ENCODE peak calls at places on chromosomes 1 and 21, in ten cellular contexts. M, X, G, F, B, Z, O, I, Q and J are unnamed samples.
A peak's percentile ranks its signal among the peaks of the same experiment; 100 is the strongest.

GRCh38 chr1:37752583-37753471 is 12.1 kb downstream of the EPHA10 start:
- DNase-seq in M (no peak), X (no peak), G (no peak), F (no peak), B (peak; percentile 75), Z (no peak), O (no peak), I (no peak), Q (no peak), J (peak; percentile 27)

GRCh38 chr1:168387781-168388760 is 107.4 kb downstream of the TBX19 start:
- DNase-seq in M (no peak), X (no peak), G (no peak), F (no peak), B (no peak), Z (no peak), O (no peak), I (no peak), Q (no peak), J (no peak)

GRCh38 chr1:73593804-73594203 is 604.2 kb downstream of the LRRIQ3 start:
- DNase-seq in M (no peak), X (no peak), G (no peak), F (no peak), B (no peak), Z (no peak), O (no peak), I (no peak), Q (peak; percentile 21), J (no peak)

GRCh38 chr1:41447995-41448770 is 36.3 kb downstream of the EDN2 start:
- DNase-seq in M (no peak), X (no peak), G (no peak), F (peak; percentile 9), B (no peak), Z (no peak), O (no peak), I (no peak), Q (no peak), J (peak; percentile 10)

GRCh38 chr1:15167386-15167785 is 13.8 kb downstream of the TMEM51 start:
- DNase-seq in M (no peak), X (no peak), G (no peak), F (no peak), B (no peak), Z (no peak), O (no peak), I (peak; percentile 57), Q (peak; percentile 57), J (no peak)

GRCh38 chr1:200238311-200238710 is 171.5 kb downstream of the ZNF281 start:
- DNase-seq in M (no peak), X (no peak), G (no peak), F (no peak), B (no peak), Z (peak; percentile 59), O (no peak), I (no peak), Q (no peak), J (no peak)

GRCh38 chr1:207806531-207807394 is 54.9 kb downstream of the CD46 start:
- DNase-seq in M (no peak), X (no peak), G (no peak), F (peak; percentile 61), B (no peak), Z (peak; percentile 43), O (no peak), I (no peak), Q (peak; percentile 79), J (no peak)

GRCh38 chr1:98940680-98941079 is 64.0 kb downstream of the PLPPR5 start:
- DNase-seq in M (no peak), X (peak; percentile 48), G (no peak), F (peak; percentile 76), B (no peak), Z (peak; percentile 91), O (no peak), I (peak; percentile 33), Q (peak; percentile 71), J (no peak)

GRCh38 chr1:51535006-51535592 is 16.0 kb upstream of the EPS15 start:
- DNase-seq in M (no peak), X (peak; percentile 91), G (peak; percentile 68), F (peak; percentile 78), B (peak; percentile 53), Z (peak; percentile 78), O (peak; percentile 18), I (peak; percentile 29), Q (peak; percentile 45), J (no peak)

GRCh38 chr1:19643113-19643512 is 998 bp upstream of the NBL1 start:
- DNase-seq in M (no peak), X (no peak), G (no peak), F (peak; percentile 39), B (peak; percentile 57), Z (peak; percentile 47), O (no peak), I (no peak), Q (peak; percentile 89), J (peak; percentile 55)

GRCh38 chr1:19605884-19606442 is 38.1 kb upstream of the NBL1 start:
- DNase-seq in M (no peak), X (no peak), G (no peak), F (peak; percentile 10), B (no peak), Z (peak; percentile 48), O (no peak), I (no peak), Q (no peak), J (no peak)

GRCh38 chr1:67004176-67004575 is 49.8 kb downstream of the SLC35D1 start:
- DNase-seq in M (no peak), X (no peak), G (no peak), F (no peak), B (no peak), Z (no peak), O (no peak), I (no peak), Q (no peak), J (no peak)

GRCh38 chr1:207904377-207904902 is 6.5 kb downstream of the CD34 start:
- DNase-seq in M (no peak), X (no peak), G (no peak), F (no peak), B (no peak), Z (no peak), O (no peak), I (no peak), Q (no peak), J (no peak)

GRCh38 chr1:242468749-242469148 is 55.7 kb downstream of the PLD5 start:
- DNase-seq in M (no peak), X (no peak), G (no peak), F (no peak), B (peak; percentile 71), Z (peak; percentile 52), O (no peak), I (no peak), Q (peak; percentile 32), J (no peak)

GRCh38 chr1:162973381-162973795 is 95.8 kb upstream of the RGS4 start:
- DNase-seq in M (no peak), X (peak; percentile 95), G (no peak), F (peak; percentile 91), B (no peak), Z (peak; percentile 86), O (no peak), I (no peak), Q (peak; percentile 73), J (no peak)

GRCh38 chr21:32206631-32207030 is 72.2 kb downstream of the MIS18A start:
- DNase-seq in M (no peak), X (no peak), G (no peak), F (no peak), B (no peak), Z (no peak), O (no peak), I (no peak), Q (no peak), J (no peak)

GRCh38 chr1:151720190-151720953 is 950 bp upstream of the RIIAD1 start:
- DNase-seq in M (no peak), X (peak; percentile 39), G (no peak), F (peak; percentile 29), B (no peak), Z (no peak), O (no peak), I (no peak), Q (no peak), J (no peak)

GRCh38 chr1:45685308-45686080 is 839 bp downstream of the GPBP1L1 start:
- DNase-seq in M (no peak), X (peak; percentile 31), G (no peak), F (no peak), B (peak; percentile 7), Z (peak; percentile 16), O (no peak), I (no peak), Q (peak; percentile 32), J (no peak)
- TF ChIP-seq CTCF in M (no peak), X (no peak), G (no peak), F (no peak), B (no peak), Z (no peak), O (no peak), I (no peak), Q (no peak), J (no peak)

GRCh38 chr1:65527672-65528071 is 107.2 kb downstream of the LEPR start:
- DNase-seq in M (no peak), X (peak; percentile 44), G (no peak), F (peak; percentile 73), B (no peak), Z (no peak), O (no peak), I (no peak), Q (no peak), J (no peak)
- H3K4me3 ChIP-seq in M (no peak overlapping the region), X (peak overlapping the region; percentile 18), G (peak overlapping the region; percentile 48), F (peak overlapping the region; percentile 42), B (no peak overlapping the region), Z (no peak overlapping the region), O (peak overlapping the region; percentile 75), I (no peak overlapping the region), Q (no peak overlapping the region), J (no peak overlapping the region)

GRCh38 chr1:202286622-202287097 is 55.1 kb downstream of the UBE2T start:
- DNase-seq in M (no peak), X (peak; percentile 22), G (peak; percentile 28), F (peak; percentile 79), B (no peak), Z (peak; percentile 63), O (peak; percentile 38), I (no peak), Q (no peak), J (peak; percentile 22)
- TF ChIP-seq CTCF in M (no peak), X (no peak), G (no peak), F (no peak), B (no peak), Z (no peak), O (no peak), I (no peak), Q (no peak), J (no peak)

GRCh38 chr1:184462990-184463389 is 76.2 kb downstream of the C1orf21 start:
- DNase-seq in M (no peak), X (no peak), G (no peak), F (no peak), B (no peak), Z (no peak), O (no peak), I (no peak), Q (no peak), J (no peak)

GRCh38 chr1:184463680-184464079 is 76.9 kb downstream of the C1orf21 start:
- DNase-seq in M (no peak), X (no peak), G (no peak), F (no peak), B (no peak), Z (no peak), O (no peak), I (no peak), Q (peak; percentile 48), J (no peak)

GRCh38 chr1:184462170-184462569 is 75.3 kb downstream of the C1orf21 start:
- DNase-seq in M (no peak), X (peak; percentile 8), G (no peak), F (no peak), B (no peak), Z (no peak), O (no peak), I (no peak), Q (peak; percentile 9), J (no peak)

GRCh38 chr1:184464757-184465156 is 77.9 kb downstream of the C1orf21 start:
- DNase-seq in M (no peak), X (no peak), G (no peak), F (no peak), B (no peak), Z (no peak), O (no peak), I (no peak), Q (no peak), J (no peak)

GRCh38 chr1:184461321-184461720 is 74.5 kb downstream of the C1orf21 start:
- DNase-seq in M (no peak), X (no peak), G (no peak), F (no peak), B (no peak), Z (no peak), O (no peak), I (no peak), Q (no peak), J (no peak)
- H3K4me3 ChIP-seq in M (no peak overlapping the region), X (no peak overlapping the region), G (no peak overlapping the region), F (no peak overlapping the region), B (no peak overlapping the region), Z (no peak overlapping the region), O (no peak overlapping the region), I (no peak overlapping the region), Q (no peak overlapping the region), J (no peak overlapping the region)